ENCODE peak calls at places on chromosomes 7 and 10, in six cellular contexts. V, A, X, C, O and K are unnamed samples.

GRCh38 chr7:91357379-91357778 is 93.1 kb downstream of the FZD1 start:
- DNase-seq in V (no peak), A (no peak), X (no peak), C (no peak), O (no peak), K (no peak)

GRCh38 chr10:104109908-104110662 is 11.9 kb upstream of the SFR1 start:
- DNase-seq in V (no peak), A (no peak), X (no peak), C (no peak), O (no peak), K (no peak)

GRCh38 chr10:100157140-100157539 is 28.7 kb downstream of the ERLIN1 start:
- DNase-seq in V (no peak), A (no peak), X (no peak), C (no peak), O (no peak), K (no peak)

GRCh38 chr10:29958440-29958839 is 100.9 kb downstream of the JCAD start:
- DNase-seq in V (no peak), A (no peak), X (no peak), C (no peak), O (no peak), K (no peak)

GRCh38 chr10:66838656-66839055 is 87.2 kb upstream of the LRRTM3 start:
- DNase-seq in V (no peak), A (no peak), X (no peak), C (no peak), O (no peak), K (no peak)

GRCh38 chr10:71266147-71266917 is 52.7 kb upstream of the SLC29A3 start:
- DNase-seq in V (peak; percentile 61), A (no peak), X (no peak), C (no peak), O (no peak), K (peak; percentile 81)

GRCh38 chr10:75034131-75034512 is 77.3 kb upstream of the SAMD8 start:
- DNase-seq in V (no peak), A (no peak), X (no peak), C (no peak), O (no peak), K (no peak)

GRCh38 chr7:42175834-42176745 is 60.9 kb downstream of the GLI3 start:
- DNase-seq in V (no peak), A (no peak), X (peak; percentile 37), C (no peak), O (no peak), K (no peak)

GRCh38 chr7:39761435-39761834 is 138.1 kb downstream of the RALA start:
- DNase-seq in V (no peak), A (no peak), X (no peak), C (no peak), O (no peak), K (no peak)

GRCh38 chr7:44486693-44487092 is 3.8 kb downstream of the NUDCD3 start:
- DNase-seq in V (no peak), A (no peak), X (no peak), C (no peak), O (no peak), K (no peak)

GRCh38 chr10:124298891-124299290 is 119.8 kb downstream of the OAT start:
- DNase-seq in V (no peak), A (no peak), X (no peak), C (no peak), O (no peak), K (peak; percentile 59)

GRCh38 chr10:117578999-117579590 is 36.5 kb downstream of the EMX2 start:
- DNase-seq in V (no peak), A (no peak), X (no peak), C (no peak), O (no peak), K (no peak)

GRCh38 chr10:102552533-102552932 is 48.8 kb downstream of the SUFU start:
- DNase-seq in V (no peak), A (no peak), X (no peak), C (no peak), O (no peak), K (no peak)

GRCh38 chr7:17466201-17466600 is 167.7 kb downstream of the AHR start:
- DNase-seq in V (no peak), A (no peak), X (peak; percentile 1), C (no peak), O (no peak), K (no peak)

GRCh38 chr10:51617576-51618298 is 81.7 kb downstream of the CSTF2T start:
- DNase-seq in V (no peak), A (no peak), X (no peak), C (no peak), O (no peak), K (no peak)

GRCh38 chr10:15311249-15311884 is 59.7 kb downstream of the FAM171A1 start:
- DNase-seq in V (no peak), A (no peak), X (no peak), C (no peak), O (no peak), K (no peak)

GRCh38 chr10:103651783-103652476 is 158.4 kb downstream of the NEURL1 start:
- DNase-seq in V (peak; percentile 61), A (no peak), X (peak; percentile 50), C (no peak), O (no peak), K (no peak)

GRCh38 chr10:113590581-113590980 is 37.7 kb downstream of the HABP2 start:
- DNase-seq in V (no peak), A (no peak), X (no peak), C (no peak), O (no peak), K (no peak)

GRCh38 chr10:87771871-87772500 is 46.0 kb downstream of the ATAD1 start:
- DNase-seq in V (no peak), A (no peak), X (peak; percentile 26), C (no peak), O (no peak), K (no peak)

GRCh38 chr7:73345538-73345937 is 17.6 kb downstream of the FKBP6 start:
- DNase-seq in V (no peak), A (no peak), X (no peak), C (no peak), O (no peak), K (no peak)

GRCh38 chr10:93357680-93358079 is 124.5 kb downstream of the MYOF start:
- DNase-seq in V (no peak), A (no peak), X (no peak), C (no peak), O (no peak), K (no peak)

GRCh38 chr10:30647089-30647488 is 17.5 kb upstream of the LYZL2 start:
- DNase-seq in V (no peak), A (no peak), X (no peak), C (no peak), O (no peak), K (no peak)

GRCh38 chr7:22854158-22855048 is 31.8 kb upstream of the TOMM7 start:
- DNase-seq in V (peak; percentile 90), A (peak; percentile 57), X (peak; percentile 55), C (peak; percentile 51), O (peak; percentile 83), K (no peak)

GRCh38 chr10:8416192-8416701 is 361.8 kb downstream of the GATA3 start:
- DNase-seq in V (no peak), A (no peak), X (no peak), C (peak; percentile 51), O (no peak), K (no peak)

GRCh38 chr7:27914409-27914808 is 174.4 kb downstream of the TAX1BP1 start:
- DNase-seq in V (no peak), A (no peak), X (no peak), C (no peak), O (no peak), K (no peak)

GRCh38 chr10:78869508-78870439 is 199.0 kb upstream of the ZMIZ1 start:
- DNase-seq in V (no peak), A (no peak), X (no peak), C (no peak), O (no peak), K (no peak)

GRCh38 chr7:122674502-122674901 is 24.4 kb downstream of the RNF133 start:
- DNase-seq in V (no peak), A (no peak), X (no peak), C (no peak), O (no peak), K (no peak)

GRCh38 chr10:119872860-119873671 is 423 bp upstream of the MCMBP start:
- DNase-seq in V (peak; percentile 91), A (peak; percentile 80), X (peak; percentile 89), C (peak; percentile 78), O (peak; percentile 82), K (no peak)